ENCODE peak calls at places on chromosome 19, in eight cellular contexts. One of them, this sample, is unnamed.

GRCh38 chr19:42130254-42130573 is 2.0 kb downstream of the POU2F2 start:
- DNase-seq in PC-9: no peak
- DNase-seq in hepatocyte: no peak
- DNase-seq in HCT116: no peak
- DNase-seq in fibroblast of lung: no peak
- DNase-seq in neural progenitor cell: no peak
- DNase-seq in GM23338: no peak
- DNase-seq in H1: no peak
- DNase-seq in this sample: no peak

GRCh38 chr19:48681127-48681470 is 8.3 kb upstream of the NTN5 start:
- DNase-seq in GM23338: no peak
- DNase-seq in PC-9: no peak
- DNase-seq in fibroblast of lung: peak
- DNase-seq in HCT116: no peak
- DNase-seq in hepatocyte: no peak
- DNase-seq in H1: no peak
- DNase-seq in neural progenitor cell: no peak
- DNase-seq in this sample: no peak

GRCh38 chr19:8615813-8616596 is 5.5 kb upstream of the ADAMTS10 start:
- DNase-seq in fibroblast of lung: peak
- DNase-seq in H1: no peak
- DNase-seq in neural progenitor cell: peak
- DNase-seq in PC-9: no peak
- DNase-seq in HCT116: peak
- DNase-seq in GM23338: peak
- DNase-seq in hepatocyte: peak
- DNase-seq in this sample: peak

GRCh38 chr19:15008308-15008707 is 28.6 kb upstream of the SLC1A6 start:
- DNase-seq in H1: no peak
- DNase-seq in hepatocyte: no peak
- DNase-seq in fibroblast of lung: no peak
- DNase-seq in HCT116: no peak
- DNase-seq in PC-9: no peak
- DNase-seq in neural progenitor cell: no peak
- DNase-seq in GM23338: no peak
- DNase-seq in this sample: no peak

GRCh38 chr19:16836906-16837362 is 7.7 kb downstream of the SIN3B start:
- DNase-seq in GM23338: no peak
- DNase-seq in fibroblast of lung: no peak
- DNase-seq in hepatocyte: no peak
- DNase-seq in H1: no peak
- DNase-seq in HCT116: no peak
- DNase-seq in PC-9: no peak
- DNase-seq in neural progenitor cell: no peak
- DNase-seq in this sample: no peak

GRCh38 chr19:45733160-45733810 is at the start of gene MEIOSIN:
- DNase-seq in hepatocyte: no peak
- DNase-seq in H1: no peak
- DNase-seq in GM23338: peak
- DNase-seq in fibroblast of lung: no peak
- DNase-seq in neural progenitor cell: no peak
- DNase-seq in PC-9: no peak
- DNase-seq in HCT116: no peak
- DNase-seq in this sample: no peak

GRCh38 chr19:10503002-10503789 is at the start of gene KEAP1:
- DNase-seq in H1: no peak
- DNase-seq in neural progenitor cell: peak
- DNase-seq in PC-9: no peak
- DNase-seq in hepatocyte: peak
- DNase-seq in HCT116: no peak
- DNase-seq in fibroblast of lung: peak
- DNase-seq in GM23338: peak
- DNase-seq in this sample: peak

GRCh38 chr19:17052439-17052838 is 22.8 kb downstream of the HAUS8 start:
- DNase-seq in fibroblast of lung: peak
- DNase-seq in HCT116: peak
- DNase-seq in PC-9: peak
- DNase-seq in GM23338: peak
- DNase-seq in hepatocyte: peak
- DNase-seq in neural progenitor cell: peak
- DNase-seq in H1: no peak
- DNase-seq in this sample: no peak

GRCh38 chr19:11843741-11844140 is 4.8 kb upstream of the ZNF439 start:
- DNase-seq in HCT116: no peak
- DNase-seq in hepatocyte: peak
- DNase-seq in PC-9: no peak
- DNase-seq in neural progenitor cell: no peak
- DNase-seq in GM23338: no peak
- DNase-seq in fibroblast of lung: no peak
- DNase-seq in H1: no peak
- DNase-seq in this sample: no peak

GRCh38 chr19:1875646-1876493 is 9.4 kb downstream of the ABHD17A start:
- DNase-seq in GM23338: peak
- DNase-seq in fibroblast of lung: peak
- DNase-seq in H1: no peak
- DNase-seq in PC-9: peak
- DNase-seq in hepatocyte: peak
- DNase-seq in HCT116: peak
- DNase-seq in neural progenitor cell: peak
- DNase-seq in this sample: peak

GRCh38 chr19:9528757-9529336 is 9.6 kb downstream of the ZNF426 start:
- DNase-seq in neural progenitor cell: no peak
- DNase-seq in hepatocyte: no peak
- DNase-seq in GM23338: peak
- DNase-seq in HCT116: no peak
- DNase-seq in fibroblast of lung: peak
- DNase-seq in H1: no peak
- DNase-seq in PC-9: peak
- DNase-seq in this sample: no peak

GRCh38 chr19:19329199-19329598 is 8.6 kb downstream of the MAU2 start:
- DNase-seq in PC-9: no peak
- DNase-seq in HCT116: no peak
- DNase-seq in GM23338: no peak
- DNase-seq in neural progenitor cell: no peak
- DNase-seq in fibroblast of lung: no peak
- DNase-seq in H1: no peak
- DNase-seq in hepatocyte: no peak
- DNase-seq in this sample: no peak
- H3K4me2 ChIP-seq in PC-9: no peak
- H3K4me2 ChIP-seq in HCT116: no peak
- H3K4me2 ChIP-seq in GM23338: no peak
- H3K4me2 ChIP-seq in neural progenitor cell: no peak
- H3K4me2 ChIP-seq in fibroblast of lung: no peak
- H3K4me2 ChIP-seq in H1: no peak
- H3K4me2 ChIP-seq in hepatocyte: no peak
- H3K4me2 ChIP-seq in this sample: no peak

GRCh38 chr19:58356236-58356970 is 3.1 kb upstream of the A1BG start:
- DNase-seq in hepatocyte: no peak
- DNase-seq in PC-9: no peak
- DNase-seq in HCT116: no peak
- DNase-seq in H1: no peak
- DNase-seq in neural progenitor cell: no peak
- DNase-seq in GM23338: peak
- DNase-seq in fibroblast of lung: no peak
- DNase-seq in this sample: no peak
- TF ChIP-seq EZH2 in hepatocyte: no peak
- TF ChIP-seq EZH2 in PC-9: no peak
- TF ChIP-seq EZH2 in HCT116: no peak
- TF ChIP-seq EZH2 in H1: no peak
- TF ChIP-seq EZH2 in neural progenitor cell: no peak
- TF ChIP-seq EZH2 in GM23338: no peak
- TF ChIP-seq EZH2 in fibroblast of lung: peak
- TF ChIP-seq EZH2 in this sample: no peak

DNA sequence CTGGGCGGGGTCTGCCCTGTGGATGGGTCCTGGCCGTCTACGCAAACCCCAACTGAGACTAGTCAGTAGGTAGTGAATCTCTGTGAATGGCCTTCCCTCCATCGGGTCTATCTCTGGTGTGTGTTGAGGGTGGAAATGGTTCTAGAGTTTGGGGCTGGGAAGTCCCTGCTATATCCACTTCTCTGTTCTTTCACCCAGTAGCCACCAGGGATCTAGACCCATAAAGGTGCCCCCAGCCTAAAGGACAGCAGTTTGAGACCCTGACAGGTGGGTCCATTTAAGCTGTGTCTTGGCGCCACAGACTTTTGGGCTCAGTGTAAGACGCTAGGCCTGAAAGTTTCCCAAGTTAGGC is 57.7 kb downstream of the ZNF568 start:
- DNase-seq in H1: no peak
- DNase-seq in fibroblast of lung: no peak
- DNase-seq in neural progenitor cell: no peak
- DNase-seq in PC-9: no peak
- DNase-seq in GM23338: no peak
- DNase-seq in hepatocyte: no peak
- DNase-seq in HCT116: no peak
- DNase-seq in this sample: no peak
- H2AFZ ChIP-seq in H1: peak
- H2AFZ ChIP-seq in fibroblast of lung: peak
- H2AFZ ChIP-seq in neural progenitor cell: no peak
- H2AFZ ChIP-seq in PC-9: no peak
- H2AFZ ChIP-seq in GM23338: peak
- H2AFZ ChIP-seq in hepatocyte: no peak
- H2AFZ ChIP-seq in HCT116: no peak
- H2AFZ ChIP-seq in this sample: no peak

DNA sequence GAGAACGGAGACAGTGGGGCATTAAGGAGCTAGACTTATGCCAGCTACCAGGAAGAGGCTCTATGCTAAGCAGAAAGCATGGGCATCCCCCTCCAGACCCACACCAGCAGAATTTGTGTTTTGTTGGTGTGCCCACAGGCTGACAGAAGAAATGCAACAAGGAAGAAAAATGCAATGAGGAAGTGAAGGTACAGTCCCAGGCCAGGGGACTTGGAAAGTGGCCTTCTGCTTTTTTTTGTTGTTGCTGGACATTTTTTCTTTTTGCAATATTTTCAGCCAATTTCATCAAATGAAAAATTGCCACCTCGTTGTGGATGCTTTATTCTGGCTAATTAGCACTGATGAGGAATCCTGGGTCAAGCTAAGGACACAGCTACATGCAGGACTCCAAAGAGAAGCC is 167.7 kb downstream of the TSHZ3 start:
- DNase-seq in fibroblast of lung: no peak
- DNase-seq in GM23338: no peak
- DNase-seq in HCT116: no peak
- DNase-seq in hepatocyte: no peak
- DNase-seq in H1: no peak
- DNase-seq in PC-9: no peak
- DNase-seq in neural progenitor cell: no peak
- DNase-seq in this sample: no peak
- H3K4me2 ChIP-seq in fibroblast of lung: no peak
- H3K4me2 ChIP-seq in GM23338: no peak
- H3K4me2 ChIP-seq in HCT116: no peak
- H3K4me2 ChIP-seq in hepatocyte: no peak
- H3K4me2 ChIP-seq in H1: no peak
- H3K4me2 ChIP-seq in PC-9: no peak
- H3K4me2 ChIP-seq in neural progenitor cell: no peak
- H3K4me2 ChIP-seq in this sample: no peak

GRCh38 chr19:18612051-18612771 is 459 bp upstream of the TMEM59L start:
- DNase-seq in H1: no peak
- DNase-seq in PC-9: no peak
- DNase-seq in neural progenitor cell: peak
- DNase-seq in GM23338: peak
- DNase-seq in fibroblast of lung: no peak
- DNase-seq in HCT116: no peak
- DNase-seq in hepatocyte: no peak
- DNase-seq in this sample: no peak
- TF ChIP-seq EZH2 in H1: no peak
- TF ChIP-seq EZH2 in PC-9: peak
- TF ChIP-seq EZH2 in neural progenitor cell: no peak
- TF ChIP-seq EZH2 in GM23338: peak
- TF ChIP-seq EZH2 in fibroblast of lung: peak
- TF ChIP-seq EZH2 in HCT116: no peak
- TF ChIP-seq EZH2 in hepatocyte: no peak
- TF ChIP-seq EZH2 in this sample: no peak

GRCh38 chr19:49954933-49955332 is 6.0 kb downstream of the SIGLEC11 start:
- DNase-seq in PC-9: no peak
- DNase-seq in HCT116: no peak
- DNase-seq in neural progenitor cell: no peak
- DNase-seq in hepatocyte: no peak
- DNase-seq in fibroblast of lung: no peak
- DNase-seq in H1: no peak
- DNase-seq in GM23338: no peak
- DNase-seq in this sample: no peak
- H2AFZ ChIP-seq in PC-9: no peak
- H2AFZ ChIP-seq in HCT116: no peak
- H2AFZ ChIP-seq in neural progenitor cell: no peak
- H2AFZ ChIP-seq in hepatocyte: no peak
- H2AFZ ChIP-seq in fibroblast of lung: no peak
- H2AFZ ChIP-seq in H1: no peak
- H2AFZ ChIP-seq in GM23338: no peak
- H2AFZ ChIP-seq in this sample: no peak

This sample was measured in MM.1S.